ENCODE peak calls at places on chromosomes 4 and X, in six cellular contexts. R is cardiac fibroblast, S is mammary epithelial cell, G is PC-3, E is adrenal gland, A is stomach. J is an unnamed sample.

GRCh38 chrX:104854790-104855340 is 288.9 kb downstream of the IL1RAPL2 start:
- DNase-seq in R (peak), S (peak), G (peak), E (no peak), A (no peak), J (no peak)

GRCh38 chrX:23935116-23935515 is 27.3 kb downstream of the CXorf58 start:
- DNase-seq in R (peak), S (no peak), G (no peak), E (no peak), A (no peak), J (no peak)

GRCh38 chr4:47562297-47562696 is 77.2 kb downstream of the ATP10D start:
- DNase-seq in R (no peak), S (no peak), G (no peak), E (no peak), A (no peak), J (no peak)

GRCh38 chr4:1544861-1545275 is 138.6 kb upstream of the NKX1-1 start:
- DNase-seq in R (peak), S (no peak), G (peak), E (no peak), A (no peak), J (no peak)

GRCh38 chr4:39539026-39539690 is 11.9 kb upstream of the UGDH start:
- DNase-seq in R (peak), S (no peak), G (peak), E (no peak), A (peak), J (no peak)

GRCh38 chrX:109596015-109596414 is 29.0 kb downstream of the KCNE5 start:
- DNase-seq in R (no peak), S (no peak), G (peak), E (no peak), A (no peak), J (no peak)

GRCh38 chr4:69524708-69525107 is 29.0 kb upstream of the UGT2B4 start:
- DNase-seq in R (peak), S (no peak), G (no peak), E (no peak), A (no peak), J (no peak)

GRCh38 chr4:81722229-81722900 is 250.7 kb upstream of the RASGEF1B start:
- DNase-seq in R (no peak), S (no peak), G (no peak), E (no peak), A (peak), J (peak)

GRCh38 chr4:186604124-186604627 is 48.8 kb upstream of the MTNR1A start:
- DNase-seq in R (no peak), S (no peak), G (peak), E (no peak), A (no peak), J (no peak)

GRCh38 chr4:10079951-10080873 is 36.4 kb downstream of the WDR1 start:
- DNase-seq in R (no peak), S (no peak), G (no peak), E (no peak), A (peak), J (peak)

GRCh38 chrX:40100141-40100536 is 2.4 kb upstream of the BCOR start:
- DNase-seq in R (peak), S (peak), G (peak), E (no peak), A (peak), J (peak)

GRCh38 chrX:155071694-155072215 is 447 bp downstream of the BRCC3 start:
- DNase-seq in R (no peak), S (no peak), G (no peak), E (no peak), A (no peak), J (no peak)

GRCh38 chr4:13992975-13993495 is 365.5 kb upstream of the BOD1L1 start:
- DNase-seq in R (peak), S (no peak), G (no peak), E (no peak), A (no peak), J (no peak)

GRCh38 chr4:69058410-69059059 is 37.7 kb upstream of the UGT2B7 start:
- DNase-seq in R (no peak), S (no peak), G (no peak), E (no peak), A (no peak), J (no peak)

GRCh38 chrX:103783971-103784370 is 7.3 kb downstream of the PLP1 start:
- DNase-seq in R (peak), S (no peak), G (no peak), E (no peak), A (no peak), J (no peak)

GRCh38 chrX:137587151-137587550 is 21.2 kb downstream of the ZIC3 start:
- DNase-seq in R (no peak), S (no peak), G (no peak), E (no peak), A (no peak), J (no peak)

GRCh38 chr4:97432551-97432950 is 710.7 kb downstream of the STPG2 start:
- DNase-seq in R (no peak), S (no peak), G (no peak), E (no peak), A (no peak), J (no peak)

GRCh38 chr4:181157647-181158046 is 1085.6 kb upstream of the TENM3 start:
- DNase-seq in R (no peak), S (no peak), G (no peak), E (no peak), A (no peak), J (no peak)

GRCh38 chrX:82748901-82749505 is 759.1 kb upstream of the POU3F4 start:
- DNase-seq in R (no peak), S (peak), G (peak), E (no peak), A (no peak), J (no peak)

GRCh38 chrX:132957211-132958085 is 981 bp downstream of the HS6ST2 start:
- DNase-seq in R (no peak), S (no peak), G (no peak), E (no peak), A (no peak), J (no peak)

GRCh38 chrX:41332408-41332987 is 1.5 kb upstream of the DDX3X start:
- DNase-seq in R (peak), S (no peak), G (no peak), E (peak), A (peak), J (no peak)

GRCh38 chr4:5212255-5213032 is 161.2 kb downstream of the STK32B start:
- DNase-seq in R (no peak), S (no peak), G (peak), E (no peak), A (no peak), J (no peak)

GRCh38 chrX:97065066-97065465 is 181.4 kb downstream of the RPA4 start:
- DNase-seq in R (no peak), S (no peak), G (peak), E (no peak), A (no peak), J (no peak)

GRCh38 chr4:139419388-139419914 is 34.5 kb upstream of the RAB33B start:
- DNase-seq in R (peak), S (peak), G (no peak), E (peak), A (no peak), J (no peak)

GRCh38 chr4:123621072-123621705 is 224.6 kb downstream of the SPRY1 start:
- DNase-seq in R (peak), S (peak), G (no peak), E (no peak), A (no peak), J (no peak)

GRCh38 chrX:2516612-2517011 is 15.8 kb upstream of the DHRSX start:
- DNase-seq in R (no peak), S (no peak), G (no peak), E (no peak), A (no peak), J (no peak)

GRCh38 chrX:18596096-18596495 is 75.8 kb downstream of the RS1 start:
- DNase-seq in R (no peak), S (no peak), G (no peak), E (no peak), A (peak), J (peak)

GRCh38 chr4:99088485-99089365 is at the start of gene ADH5:
- DNase-seq in R (peak), S (peak), G (peak), E (peak), A (peak), J (peak)

GRCh38 chrX:88101968-88102367 is 584.4 kb downstream of the KLHL4 start:
- DNase-seq in R (no peak), S (no peak), G (no peak), E (no peak), A (no peak), J (no peak)

GRCh38 chrX:34903316-34903715 is 39.3 kb upstream of the FAM47B start:
- DNase-seq in R (no peak), S (no peak), G (peak), E (no peak), A (no peak), J (no peak)

GRCh38 chr4:74054483-74055032 is 16.1 kb upstream of the CXCL3 start:
- DNase-seq in R (no peak), S (no peak), G (no peak), E (no peak), A (no peak), J (no peak)

GRCh38 chr4:155026715-155027114 is 181.7 kb upstream of the NPY2R start:
- DNase-seq in R (peak), S (no peak), G (no peak), E (no peak), A (no peak), J (no peak)

DNA sequence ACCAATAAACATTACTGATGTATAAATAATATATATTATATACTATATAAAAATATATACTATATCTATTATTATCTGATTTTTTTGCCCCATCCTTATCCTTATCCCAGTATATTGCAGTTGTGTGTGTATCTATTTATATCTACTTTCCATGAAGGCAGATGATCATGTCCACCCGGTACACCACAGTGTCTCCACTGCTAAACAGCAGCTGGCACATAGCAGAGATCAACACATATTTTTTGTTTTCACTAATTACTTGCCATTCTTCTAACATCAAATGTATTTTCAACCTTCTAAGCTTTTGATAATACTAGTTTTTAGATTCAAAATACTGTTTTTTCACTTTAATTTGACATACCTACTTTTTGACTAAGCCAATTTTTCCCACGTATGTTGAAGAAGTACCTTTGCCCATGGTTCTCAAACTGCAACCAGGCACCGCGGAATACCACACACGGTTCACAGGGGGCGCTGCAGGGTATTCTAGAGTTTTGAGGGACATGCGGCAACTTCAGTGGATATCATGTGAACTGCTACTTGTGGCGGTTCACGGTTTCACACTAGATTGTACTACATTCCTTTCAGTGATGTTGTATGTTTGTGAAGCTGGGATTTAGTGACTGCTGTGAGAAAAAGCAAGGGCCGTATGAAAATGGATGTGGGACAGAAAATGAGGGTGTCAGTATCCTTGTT is 182.5 kb upstream of the NPY2R start:
- DNase-seq in R (peak), S (peak), G (peak), E (peak), A (peak), J (no peak)
- TF ChIP-seq CTCF in R (peak), S (peak), G (peak), E (peak), A (peak), J (peak)

GRCh38 chr4:38318737-38319455 is 345.1 kb upstream of the KLF3 start:
- DNase-seq in R (peak), S (peak), G (peak), E (peak), A (peak), J (peak)
- H3K4me3 ChIP-seq in R (no peak), S (no peak), G (peak), E (no peak), A (peak), J (peak)

GRCh38 chr4:3769642-3770184 is 3.5 kb downstream of the ADRA2C start:
- DNase-seq in R (no peak), S (no peak), G (no peak), E (no peak), A (no peak), J (no peak)

GRCh38 chr4:3768842-3769641 is 2.9 kb downstream of the ADRA2C start:
- DNase-seq in R (no peak), S (no peak), G (no peak), E (no peak), A (no peak), J (no peak)

GRCh38 chr4:3766207-3766790 is at the start of gene ADRA2C:
- DNase-seq in R (no peak), S (no peak), G (no peak), E (peak), A (no peak), J (no peak)

GRCh38 chr4:3766791-3767561 is 791 bp downstream of the ADRA2C start:
- DNase-seq in R (no peak), S (peak), G (no peak), E (no peak), A (no peak), J (no peak)

DNA sequence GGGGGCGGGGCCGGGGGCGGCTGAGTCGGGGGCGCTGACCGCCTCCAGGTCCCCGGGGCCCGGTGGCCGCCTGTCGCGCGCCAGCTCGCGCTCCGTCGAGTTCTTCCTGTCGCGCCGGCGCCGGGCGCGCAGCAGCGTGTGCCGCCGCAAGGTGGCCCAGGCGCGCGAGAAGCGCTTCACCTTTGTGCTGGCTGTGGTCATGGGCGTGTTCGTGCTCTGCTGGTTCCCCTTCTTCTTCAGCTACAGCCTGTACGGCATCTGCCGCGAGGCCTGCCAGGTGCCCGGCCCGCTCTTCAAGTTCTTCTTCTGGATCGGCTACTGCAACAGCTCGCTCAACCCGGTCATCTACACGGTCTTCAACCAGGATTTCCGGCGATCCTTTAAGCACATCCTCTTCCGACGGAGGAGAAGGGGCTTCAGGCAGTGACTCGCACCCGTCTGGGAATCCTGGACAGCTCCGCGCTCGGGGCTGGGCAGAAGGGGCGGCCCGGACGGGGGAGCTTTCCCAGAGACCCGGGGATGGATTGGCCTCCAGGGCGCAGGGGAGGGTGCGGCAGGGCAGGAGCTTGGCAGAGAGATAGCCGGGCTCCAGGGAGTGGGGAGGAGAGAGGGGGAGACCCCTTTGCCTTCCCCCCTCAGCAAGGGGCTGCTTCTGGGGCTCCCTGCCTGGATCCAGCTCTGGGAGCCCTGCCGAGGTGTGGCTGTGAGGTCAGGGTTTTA is 1.5 kb downstream of the ADRA2C start:
- DNase-seq in R (no peak), S (peak), G (no peak), E (no peak), A (no peak), J (no peak)
- TF ChIP-seq CTCF in R (no peak), S (no peak), G (no peak), E (no peak), A (no peak), J (no peak)

DNA sequence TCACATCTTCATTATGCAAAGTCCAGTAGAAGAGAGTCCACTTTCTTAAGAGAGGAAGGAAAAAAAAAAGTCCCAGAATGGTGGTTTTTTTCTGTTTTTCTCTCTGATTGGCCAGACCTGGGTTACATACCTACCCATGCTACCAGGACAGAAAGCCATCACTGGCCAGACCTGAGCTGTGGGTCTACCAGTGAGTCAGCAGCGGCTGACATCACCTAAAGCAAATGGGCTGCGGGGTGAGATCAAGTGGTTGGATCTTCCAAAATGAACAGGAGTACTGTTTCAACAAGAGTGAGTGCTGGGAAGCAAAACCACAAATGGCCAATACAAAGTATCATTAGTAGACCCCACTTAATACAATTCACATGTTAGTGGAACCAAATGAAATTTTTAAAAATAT is 1.6 kb upstream of the NDST3 start:
- DNase-seq in R (no peak), S (peak), G (peak), E (no peak), A (no peak), J (no peak)
- H3K4me3 ChIP-seq in R (no peak), S (no peak), G (peak), E (no peak), A (no peak), J (no peak)

GRCh38 chr4:8886625-8887406 is 15.2 kb upstream of the HMX1 start:
- DNase-seq in R (no peak), S (no peak), G (peak), E (no peak), A (no peak), J (no peak)
- TF ChIP-seq CTCF in R (peak), S (peak), G (peak), E (peak), A (no peak), J (peak)

GRCh38 chr4:185470503-185471195 is 884 bp downstream of the CCDC110 start:
- DNase-seq in R (peak), S (peak), G (peak), E (peak), A (peak), J (peak)
- H3K4me3 ChIP-seq in R (peak), S (peak), G (peak), E (no peak), A (peak), J (peak)

DNA sequence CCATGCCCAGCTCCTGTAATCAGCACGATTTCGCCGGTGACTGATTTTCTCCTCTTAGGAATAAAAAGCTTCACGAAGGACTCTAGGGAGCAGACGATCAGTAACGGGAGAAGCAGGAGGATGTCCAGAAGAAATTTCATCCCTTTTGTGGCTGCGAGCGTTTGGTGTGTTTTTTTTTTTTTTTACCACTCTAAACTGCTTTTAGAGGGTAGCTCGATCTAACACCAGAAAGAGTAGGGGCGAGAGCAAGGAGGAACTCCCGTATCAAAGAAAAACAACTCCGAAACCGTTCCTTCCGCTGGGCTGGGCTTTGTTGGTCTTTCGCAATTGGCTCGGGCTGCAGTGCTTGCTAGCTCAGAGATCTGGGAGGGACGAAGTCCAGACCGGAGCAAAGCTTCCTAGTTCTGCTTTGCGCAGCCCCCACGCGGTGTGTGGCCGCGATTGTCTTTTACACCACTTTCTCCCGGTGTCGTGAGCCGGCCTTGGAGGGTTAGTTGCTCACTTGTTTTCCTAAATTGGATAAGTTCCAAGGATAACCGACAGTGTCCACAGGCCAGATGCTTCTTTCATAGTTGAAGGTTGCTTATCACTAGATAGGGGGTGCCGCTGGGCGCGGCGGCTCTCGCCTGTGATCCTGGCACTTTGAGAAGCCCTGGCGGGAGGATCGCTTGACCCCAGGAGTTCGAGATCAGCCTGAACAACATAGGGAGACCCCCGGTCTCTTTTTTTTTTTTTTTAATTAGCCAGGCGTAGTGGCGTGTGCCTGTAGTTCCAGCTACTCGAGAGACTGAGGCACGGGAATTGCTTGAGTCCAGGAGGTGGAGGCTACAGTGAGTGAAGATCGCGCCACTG is at the start of gene HSD17B11:
- DNase-seq in R (peak), S (peak), G (peak), E (peak), A (peak), J (peak)
- TF ChIP-seq CTCF in R (peak), S (no peak), G (peak), E (no peak), A (no peak), J (peak)

GRCh38 chrX:136065044-136065671 is 79.9 kb downstream of the SLC9A6 start:
- DNase-seq in R (peak), S (no peak), G (peak), E (peak), A (no peak), J (no peak)

GRCh38 chrX:136064661-136065043 is 79.4 kb downstream of the SLC9A6 start:
- DNase-seq in R (no peak), S (no peak), G (no peak), E (no peak), A (no peak), J (no peak)

GRCh38 chrX:136063340-136064079 is 78.3 kb downstream of the SLC9A6 start:
- DNase-seq in R (peak), S (no peak), G (peak), E (no peak), A (no peak), J (no peak)

GRCh38 chrX:136067946-136068345 is 79.4 kb upstream of the FHL1 start:
- DNase-seq in R (no peak), S (no peak), G (no peak), E (no peak), A (no peak), J (no peak)

DNA sequence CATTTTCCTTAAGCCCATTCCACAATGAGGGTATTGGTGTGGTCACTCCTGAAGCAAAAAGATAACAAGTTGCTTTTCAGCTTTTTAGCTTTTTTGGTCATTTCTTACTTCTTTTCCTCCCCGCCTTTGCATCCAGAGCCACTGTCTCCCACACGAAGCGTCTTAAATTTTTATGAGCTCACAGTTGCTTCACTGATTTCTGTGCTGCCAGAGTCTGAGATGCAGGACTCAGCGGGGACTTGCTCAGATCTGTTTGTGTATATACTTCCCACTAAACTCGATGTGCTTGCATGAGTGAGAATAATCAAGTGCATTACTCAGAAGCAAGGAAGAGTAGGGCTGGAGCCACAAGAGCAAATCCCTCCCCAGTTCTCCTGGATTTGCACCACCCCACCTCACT is 80.2 kb upstream of the FHL1 start:
- DNase-seq in R (no peak), S (no peak), G (no peak), E (no peak), A (no peak), J (no peak)
- H3K4me3 ChIP-seq in R (no peak), S (no peak), G (no peak), E (no peak), A (no peak), J (no peak)

GRCh38 chr4:189912170-189912569 is 28.5 kb upstream of the FRG1 start:
- DNase-seq in R (no peak), S (peak), G (peak), E (no peak), A (no peak), J (no peak)
- TF ChIP-seq CTCF in R (peak), S (peak), G (peak), E (no peak), A (peak), J (peak)

GRCh38 chr4:60683357-60683756 is 516.8 kb upstream of the ADGRL3 start:
- DNase-seq in R (peak), S (peak), G (peak), E (no peak), A (no peak), J (no peak)
- H3K4me3 ChIP-seq in R (peak), S (no peak), G (peak), E (no peak), A (no peak), J (no peak)